ENCODE peak calls at places on chromosomes 2 and 18, in four cellular contexts. J is activated naive CD8-positive, alpha-beta T cell treated with anti-CD3 and anti-CD28 coated beads for 36 hours; C is GM03348; P is foreskin fibroblast. S is an unnamed sample.
A peak's percentile ranks its signal among the peaks of the same experiment; 100 is the strongest.

GRCh38 chr2:40315684-40316083 is 136.2 kb downstream of the SLC8A1 start:
- DNase-seq in J (no peak), C (peak; percentile 8), P (peak; percentile 89), S (no peak)

GRCh38 chr2:40721595-40721994 is 269.7 kb upstream of the SLC8A1 start:
- DNase-seq in J (no peak), C (peak; percentile 51), P (peak; percentile 54), S (peak; percentile 2)

GRCh38 chr2:231228974-231229373 is 30.5 kb downstream of the ARMC9 start:
- DNase-seq in J (no peak), C (no peak), P (no peak), S (no peak)

GRCh38 chr2:135960598-135961551 is 24.6 kb downstream of the DARS1 start:
- DNase-seq in J (no peak), C (no peak), P (no peak), S (no peak)

GRCh38 chr18:74331404-74331803 is 15.8 kb downstream of the C18orf63 start:
- DNase-seq in J (no peak), C (peak; percentile 44), P (peak; percentile 80), S (no peak)

GRCh38 chr2:42110287-42110973 is 58.7 kb upstream of the EML4 start:
- DNase-seq in J (no peak), C (peak; percentile 65), P (peak; percentile 83), S (no peak)

GRCh38 chr2:114442545-114442944 is at the start of gene DPP10:
- DNase-seq in J (peak; percentile 4), C (peak; percentile 5), P (no peak), S (no peak)

GRCh38 chr2:205757271-205757670 is 75.0 kb downstream of the NRP2 start:
- DNase-seq in J (no peak), C (no peak), P (no peak), S (no peak)

GRCh38 chr2:131038258-131039100 is 54.8 kb downstream of the FAM168B start:
- DNase-seq in J (no peak), C (no peak), P (no peak), S (no peak)

GRCh38 chr2:36389081-36389480 is 33.5 kb downstream of the CRIM1 start:
- DNase-seq in J (no peak), C (no peak), P (peak; percentile 56), S (peak; percentile 24)

GRCh38 chr2:71779306-71779855 is 326.0 kb downstream of the DYSF start:
- DNase-seq in J (no peak), C (no peak), P (peak; percentile 46), S (no peak)

GRCh38 chr2:230899786-230900185 is 25.3 kb downstream of the GPR55 start:
- DNase-seq in J (peak; percentile 59), C (no peak), P (no peak), S (no peak)

GRCh38 chr2:137192366-137193315 is 427.3 kb downstream of the THSD7B start:
- DNase-seq in J (no peak), C (peak; percentile 11), P (peak; percentile 43), S (no peak)

GRCh38 chr2:144592500-144593256 is 72.8 kb upstream of the ZEB2 start:
- DNase-seq in J (no peak), C (no peak), P (no peak), S (no peak)

GRCh38 chr2:86249176-86249842 is 50.1 kb downstream of the MRPL35 start:
- DNase-seq in J (no peak), C (peak; percentile 73), P (peak; percentile 65), S (no peak)

GRCh38 chr2:66679422-66679821 is 244.5 kb downstream of the MEIS1 start:
- DNase-seq in J (no peak), C (no peak), P (no peak), S (no peak)

GRCh38 chr2:134721596-134721995 is 2.8 kb upstream of the TMEM163 start:
- DNase-seq in J (no peak), C (no peak), P (no peak), S (no peak)

GRCh38 chr2:171086352-171087290 is 74.1 kb downstream of the TLK1 start:
- DNase-seq in J (peak; percentile 31), C (peak; percentile 40), P (peak; percentile 72), S (peak; percentile 24)

GRCh38 chr18:56270851-56271250 is 367.5 kb downstream of the TXNL1 start:
- DNase-seq in J (no peak), C (no peak), P (no peak), S (no peak)

GRCh38 chr18:72848534-72849237 is 19.1 kb downstream of the NETO1 start:
- DNase-seq in J (no peak), C (no peak), P (no peak), S (no peak)

GRCh38 chr2:200613692-200614091 is 27.9 kb downstream of the AOX1 start:
- DNase-seq in J (no peak), C (no peak), P (peak; percentile 37), S (no peak)

GRCh38 chr18:42436366-42436765 is 481.3 kb downstream of the PIK3C3 start:
- DNase-seq in J (no peak), C (no peak), P (no peak), S (no peak)

GRCh38 chr18:12403601-12404506 is 3.9 kb upstream of the PRELID3A start:
- DNase-seq in J (no peak), C (peak; percentile 79), P (peak; percentile 92), S (peak; percentile 84)

GRCh38 chr2:225236769-225237323 is 162.7 kb upstream of the NYAP2 start:
- DNase-seq in J (no peak), C (no peak), P (no peak), S (no peak)

GRCh38 chr18:34322365-34323289 is 97.9 kb upstream of the NOL4 start:
- DNase-seq in J (no peak), C (peak; percentile 30), P (peak; percentile 73), S (peak; percentile 14)

GRCh38 chr2:26846334-26846863 is 1.5 kb upstream of the DPYSL5 start:
- DNase-seq in J (peak; percentile 69), C (peak; percentile 89), P (peak; percentile 88), S (peak; percentile 75)

GRCh38 chr2:189641565-189641964 is 19.7 kb upstream of the ASNSD1 start:
- DNase-seq in J (peak; percentile 26), C (no peak), P (peak; percentile 28), S (no peak)

GRCh38 chr2:47190188-47190818 is 35.2 kb upstream of the STPG4 start:
- DNase-seq in J (no peak), C (peak; percentile 49), P (peak; percentile 86), S (peak; percentile 42)

GRCh38 chr2:191020221-191020741 is 6.3 kb upstream of the STAT1 start:
- DNase-seq in J (peak; percentile 98), C (peak; percentile 97), P (peak; percentile 99), S (peak; percentile 96)

S was measured in hepatic stellate cell.